ENCODE peak calls at places on chromosomes 16 and 17, in seven cellular contexts. E is BJ; C is CD8-positive, alpha-beta T cell; D is Caki2; P is activated naive CD4-positive, alpha-beta T cell; L is RCC 7860; R is germinal center. T is an unnamed sample.

GRCh38 chr17:46025060-46025459 is 26.0 kb downstream of the STH start:
- DNase-seq in E (no peak), C (no peak), D (no peak), P (no peak), L (no peak), R (no peak), T (no peak)

GRCh38 chr17:10033982-10034381 is 128.9 kb upstream of the RCVRN start:
- DNase-seq in E (no peak), C (no peak), D (no peak), P (no peak), L (no peak), R (peak; percentile 59), T (no peak)

GRCh38 chr17:4908301-4908700 is 5.4 kb upstream of the CHRNE start:
- DNase-seq in E (no peak), C (no peak), D (no peak), P (no peak), L (no peak), R (no peak), T (no peak)

GRCh38 chr16:48813485-48813884 is 203.5 kb upstream of the N4BP1 start:
- DNase-seq in E (no peak), C (no peak), D (no peak), P (no peak), L (no peak), R (no peak), T (no peak)

GRCh38 chr17:46273541-46274236 is 21.2 kb upstream of the LRRC37A start:
- DNase-seq in E (no peak), C (no peak), D (no peak), P (no peak), L (no peak), R (no peak), T (no peak)

GRCh38 chr17:37358098-37358829 is 17.5 kb upstream of the C17orf78 start:
- DNase-seq in E (no peak), C (peak; percentile 22), D (peak; percentile 61), P (no peak), L (peak; percentile 16), R (peak; percentile 44), T (peak; percentile 48)

GRCh38 chr16:81319221-81319912 is 4.6 kb downstream of the GAN start:
- DNase-seq in E (no peak), C (no peak), D (peak; percentile 47), P (no peak), L (peak; percentile 35), R (no peak), T (peak; percentile 64)

GRCh38 chr17:66767164-66767933 is 67.6 kb upstream of the CACNG5 start:
- DNase-seq in E (no peak), C (no peak), D (no peak), P (no peak), L (no peak), R (no peak), T (no peak)

GRCh38 chr17:40341808-40342574 is 22.5 kb downstream of the GJD3 start:
- DNase-seq in E (no peak), C (peak; percentile 45), D (peak; percentile 81), P (no peak), L (no peak), R (peak; percentile 47), T (peak; percentile 69)

GRCh38 chr17:3534881-3535252 is 22.7 kb downstream of the TRPV3 start:
- DNase-seq in E (no peak), C (no peak), D (no peak), P (no peak), L (no peak), R (peak; percentile 32), T (peak; percentile 34)

GRCh38 chr16:82990155-82990554 is 363.4 kb downstream of the CDH13 start:
- DNase-seq in E (no peak), C (no peak), D (peak; percentile 28), P (no peak), L (no peak), R (no peak), T (peak; percentile 5)

T was measured in kidney tubule cell.